ENCODE peak calls at places on chromosomes 1 and 21, in eight cellular contexts. D, C, F, P, M, I, J and A are unnamed samples.

GRCh38 chr1:74465193-74465681 is 47.2 kb downstream of the LRRC53 start:
- DNase-seq in D (no peak), C (no peak), F (no peak), P (no peak), M (no peak), I (no peak), J (no peak), A (no peak)

GRCh38 chr1:110746644-110747259 is 72.0 kb upstream of the KCNA3 start:
- DNase-seq in D (no peak), C (peak; percentile 51), F (peak; percentile 62), P (peak; percentile 70), M (no peak), I (peak; percentile 72), J (peak; percentile 47), A (peak; percentile 58)

GRCh38 chr21:38948377-38948776 is 142.6 kb downstream of the ETS2 start:
- DNase-seq in D (no peak), C (no peak), F (peak; percentile 43), P (no peak), M (no peak), I (no peak), J (peak; percentile 68), A (no peak)

GRCh38 chr1:204419064-204419403 is 7.4 kb upstream of the PPP1R15B start:
- DNase-seq in D (no peak), C (no peak), F (peak; percentile 80), P (no peak), M (no peak), I (no peak), J (no peak), A (no peak)

GRCh38 chr1:229582011-229582694 is 23.6 kb upstream of the ABCB10 start:
- DNase-seq in D (peak; percentile 37), C (no peak), F (peak; percentile 23), P (no peak), M (no peak), I (no peak), J (peak; percentile 71), A (peak; percentile 75)

GRCh38 chr1:30822966-30823581 is 65.5 kb upstream of the LAPTM5 start:
- DNase-seq in D (no peak), C (no peak), F (no peak), P (peak; percentile 18), M (no peak), I (no peak), J (peak; percentile 38), A (peak; percentile 53)

GRCh38 chr1:202105571-202106339 is 17.0 kb upstream of the GPR37L1 start:
- DNase-seq in D (peak; percentile 57), C (no peak), F (peak; percentile 68), P (no peak), M (no peak), I (no peak), J (no peak), A (peak; percentile 67)

GRCh38 chr1:20190256-20190655 is 3.9 kb upstream of the PLA2G2C start:
- DNase-seq in D (no peak), C (no peak), F (no peak), P (no peak), M (no peak), I (no peak), J (no peak), A (no peak)

GRCh38 chr1:182071924-182072323 is 10.4 kb upstream of the ZNF648 start:
- DNase-seq in D (no peak), C (no peak), F (no peak), P (no peak), M (no peak), I (no peak), J (no peak), A (no peak)

GRCh38 chr1:155017021-155017945 is 14.7 kb downstream of the ZBTB7B start:
- DNase-seq in D (peak; percentile 63), C (peak; percentile 85), F (peak; percentile 84), P (peak; percentile 94), M (peak; percentile 91), I (peak; percentile 90), J (peak; percentile 94), A (peak; percentile 88)

GRCh38 chr1:159854693-159855192 is 7.7 kb downstream of the VSIG8 start:
- DNase-seq in D (peak; percentile 61), C (peak; percentile 44), F (peak; percentile 86), P (peak; percentile 83), M (peak; percentile 84), I (peak; percentile 37), J (peak; percentile 81), A (peak; percentile 88)

GRCh38 chr1:55472784-55473183 is 257.6 kb upstream of the USP24 start:
- DNase-seq in D (no peak), C (no peak), F (peak; percentile 55), P (no peak), M (peak; percentile 27), I (no peak), J (peak; percentile 73), A (peak; percentile 37)

GRCh38 chr1:156860113-156860638 is 489 bp upstream of the NTRK1 start:
- DNase-seq in D (peak; percentile 62), C (peak; percentile 42), F (peak; percentile 51), P (peak; percentile 64), M (peak; percentile 71), I (peak; percentile 59), J (peak; percentile 31), A (peak; percentile 47)

GRCh38 chr1:68103006-68103545 is 52.6 kb upstream of the DIRAS3 start:
- DNase-seq in D (no peak), C (no peak), F (no peak), P (no peak), M (no peak), I (no peak), J (no peak), A (no peak)

GRCh38 chr21:41425954-41426655 is at the start of gene MX1:
- DNase-seq in D (peak; percentile 18), C (peak; percentile 79), F (peak; percentile 41), P (peak; percentile 89), M (peak; percentile 82), I (peak; percentile 97), J (peak; percentile 30), A (peak; percentile 39)

GRCh38 chr21:33286600-33287456 is 20.7 kb downstream of the IL10RB start:
- DNase-seq in D (peak; percentile 74), C (no peak), F (peak; percentile 82), P (no peak), M (peak; percentile 36), I (no peak), J (peak; percentile 83), A (peak; percentile 82)

GRCh38 chr1:211259596-211260126 is 495 bp downstream of the RCOR3 start:
- DNase-seq in D (peak; percentile 81), C (peak; percentile 43), F (no peak), P (peak; percentile 70), M (peak; percentile 62), I (no peak), J (peak; percentile 46), A (peak; percentile 67)

GRCh38 chr1:56516539-56517252 is 62.7 kb downstream of the PLPP3 start:
- DNase-seq in D (no peak), C (no peak), F (peak; percentile 55), P (no peak), M (no peak), I (peak; percentile 79), J (peak; percentile 72), A (peak; percentile 62)

GRCh38 chr1:150429805-150430204 is 57.4 kb upstream of the TARS2 start:
- DNase-seq in D (no peak), C (no peak), F (peak; percentile 7), P (no peak), M (no peak), I (peak; percentile 14), J (peak; percentile 36), A (peak; percentile 43)

GRCh38 chr1:205563927-205564441 is 59.5 kb downstream of the CDK18 start:
- DNase-seq in D (no peak), C (no peak), F (no peak), P (no peak), M (no peak), I (no peak), J (no peak), A (no peak)

GRCh38 chr1:47508900-47509488 is 71.2 kb downstream of the FOXD2 start:
- DNase-seq in D (no peak), C (no peak), F (peak; percentile 18), P (peak; percentile 3), M (no peak), I (no peak), J (peak; percentile 35), A (peak; percentile 29)

GRCh38 chr1:19074361-19074901 is 118.0 kb upstream of the IFFO2 start:
- DNase-seq in D (no peak), C (peak; percentile 56), F (no peak), P (peak; percentile 71), M (no peak), I (no peak), J (no peak), A (no peak)

GRCh38 chr21:26842300-26842699 is 2.9 kb downstream of the ADAMTS1 start:
- DNase-seq in D (no peak), C (no peak), F (peak; percentile 52), P (no peak), M (no peak), I (no peak), J (peak; percentile 79), A (peak; percentile 40)

GRCh38 chr1:74935446-74935845 is 198.7 kb upstream of the LHX8 start:
- DNase-seq in D (no peak), C (no peak), F (no peak), P (no peak), M (no peak), I (no peak), J (no peak), A (no peak)